ENCODE peak calls at places on chromosomes 2 and 18, in six cellular contexts. One of them, this sample, is unnamed.

GRCh38 chr18:32906506-32907214 is 133.8 kb upstream of the KLHL14 start:
- DNase-seq in activated naive CD4-positive, alpha-beta T cell treated with anti-CD3 and anti-CD28 coated beads, Interleukin-2, amount 10 ng/mL, durations not matched to agents 7 days and 5 days: no peak
- DNase-seq in IMR-90: no peak
- DNase-seq in AG09309: no peak
- DNase-seq in stimulated activated CD8-positive, alpha-beta memory T cell treated with anti-CD3 and anti-CD28 coated beads, Interleukin-7, amount 100 ng/mL, for 24 hours: no peak
- DNase-seq in stimulated activated CD4-positive, alpha-beta T cell treated with anti-CD3 and anti-CD28 coated beads, Interleukin-4, amount 100 ng/mL, for 48 hours: no peak
- DNase-seq in this sample: no peak

GRCh38 chr2:204260162-204260877 is 285.0 kb upstream of the PARD3B start:
- DNase-seq in stimulated activated CD8-positive, alpha-beta memory T cell treated with anti-CD3 and anti-CD28 coated beads, Interleukin-7, amount 100 ng/mL, for 24 hours: peak; percentile 7
- DNase-seq in IMR-90: peak; percentile 74
- DNase-seq in activated naive CD4-positive, alpha-beta T cell treated with anti-CD3 and anti-CD28 coated beads, Interleukin-2, amount 10 ng/mL, durations not matched to agents 7 days and 5 days: peak; percentile 68
- DNase-seq in AG09309: peak; percentile 44
- DNase-seq in stimulated activated CD4-positive, alpha-beta T cell treated with anti-CD3 and anti-CD28 coated beads, Interleukin-4, amount 100 ng/mL, for 48 hours: peak; percentile 30
- DNase-seq in this sample: peak; percentile 64

GRCh38 chr2:197297262-197297661 is 13.3 kb downstream of the ANKRD44 start:
- DNase-seq in IMR-90: no peak
- DNase-seq in stimulated activated CD8-positive, alpha-beta memory T cell treated with anti-CD3 and anti-CD28 coated beads, Interleukin-7, amount 100 ng/mL, for 24 hours: no peak
- DNase-seq in activated naive CD4-positive, alpha-beta T cell treated with anti-CD3 and anti-CD28 coated beads, Interleukin-2, amount 10 ng/mL, durations not matched to agents 7 days and 5 days: no peak
- DNase-seq in AG09309: no peak
- DNase-seq in stimulated activated CD4-positive, alpha-beta T cell treated with anti-CD3 and anti-CD28 coated beads, Interleukin-4, amount 100 ng/mL, for 48 hours: no peak
- DNase-seq in this sample: no peak

GRCh38 chr2:36461039-36461681 is 105.6 kb downstream of the CRIM1 start:
- DNase-seq in stimulated activated CD8-positive, alpha-beta memory T cell treated with anti-CD3 and anti-CD28 coated beads, Interleukin-7, amount 100 ng/mL, for 24 hours: no peak
- DNase-seq in AG09309: peak; percentile 69
- DNase-seq in stimulated activated CD4-positive, alpha-beta T cell treated with anti-CD3 and anti-CD28 coated beads, Interleukin-4, amount 100 ng/mL, for 48 hours: no peak
- DNase-seq in IMR-90: peak; percentile 96
- DNase-seq in activated naive CD4-positive, alpha-beta T cell treated with anti-CD3 and anti-CD28 coated beads, Interleukin-2, amount 10 ng/mL, durations not matched to agents 7 days and 5 days: no peak
- DNase-seq in this sample: no peak

GRCh38 chr2:133633851-133634250 is 65.6 kb upstream of the NCKAP5 start:
- DNase-seq in IMR-90: peak; percentile 84
- DNase-seq in AG09309: peak; percentile 40
- DNase-seq in stimulated activated CD4-positive, alpha-beta T cell treated with anti-CD3 and anti-CD28 coated beads, Interleukin-4, amount 100 ng/mL, for 48 hours: no peak
- DNase-seq in activated naive CD4-positive, alpha-beta T cell treated with anti-CD3 and anti-CD28 coated beads, Interleukin-2, amount 10 ng/mL, durations not matched to agents 7 days and 5 days: no peak
- DNase-seq in stimulated activated CD8-positive, alpha-beta memory T cell treated with anti-CD3 and anti-CD28 coated beads, Interleukin-7, amount 100 ng/mL, for 24 hours: no peak
- DNase-seq in this sample: no peak

GRCh38 chr18:35045121-35045520 is 3.9 kb downstream of the MAPRE2 start:
- DNase-seq in stimulated activated CD4-positive, alpha-beta T cell treated with anti-CD3 and anti-CD28 coated beads, Interleukin-4, amount 100 ng/mL, for 48 hours: no peak
- DNase-seq in IMR-90: peak; percentile 63
- DNase-seq in activated naive CD4-positive, alpha-beta T cell treated with anti-CD3 and anti-CD28 coated beads, Interleukin-2, amount 10 ng/mL, durations not matched to agents 7 days and 5 days: no peak
- DNase-seq in stimulated activated CD8-positive, alpha-beta memory T cell treated with anti-CD3 and anti-CD28 coated beads, Interleukin-7, amount 100 ng/mL, for 24 hours: no peak
- DNase-seq in AG09309: no peak
- DNase-seq in this sample: no peak

GRCh38 chr2:80968450-80968849 is 663.9 kb upstream of the LRRTM1 start:
- DNase-seq in IMR-90: no peak
- DNase-seq in AG09309: no peak
- DNase-seq in activated naive CD4-positive, alpha-beta T cell treated with anti-CD3 and anti-CD28 coated beads, Interleukin-2, amount 10 ng/mL, durations not matched to agents 7 days and 5 days: no peak
- DNase-seq in stimulated activated CD4-positive, alpha-beta T cell treated with anti-CD3 and anti-CD28 coated beads, Interleukin-4, amount 100 ng/mL, for 48 hours: no peak
- DNase-seq in stimulated activated CD8-positive, alpha-beta memory T cell treated with anti-CD3 and anti-CD28 coated beads, Interleukin-7, amount 100 ng/mL, for 24 hours: no peak
- DNase-seq in this sample: no peak

GRCh38 chr2:42117923-42118758 is 51.0 kb upstream of the EML4 start:
- DNase-seq in activated naive CD4-positive, alpha-beta T cell treated with anti-CD3 and anti-CD28 coated beads, Interleukin-2, amount 10 ng/mL, durations not matched to agents 7 days and 5 days: no peak
- DNase-seq in stimulated activated CD8-positive, alpha-beta memory T cell treated with anti-CD3 and anti-CD28 coated beads, Interleukin-7, amount 100 ng/mL, for 24 hours: no peak
- DNase-seq in IMR-90: peak; percentile 78
- DNase-seq in AG09309: no peak
- DNase-seq in stimulated activated CD4-positive, alpha-beta T cell treated with anti-CD3 and anti-CD28 coated beads, Interleukin-4, amount 100 ng/mL, for 48 hours: no peak
- DNase-seq in this sample: no peak

GRCh38 chr2:127106998-127107621 is at the start of gene BIN1:
- DNase-seq in IMR-90: peak; percentile 82
- DNase-seq in stimulated activated CD8-positive, alpha-beta memory T cell treated with anti-CD3 and anti-CD28 coated beads, Interleukin-7, amount 100 ng/mL, for 24 hours: peak; percentile 39
- DNase-seq in activated naive CD4-positive, alpha-beta T cell treated with anti-CD3 and anti-CD28 coated beads, Interleukin-2, amount 10 ng/mL, durations not matched to agents 7 days and 5 days: peak; percentile 89
- DNase-seq in stimulated activated CD4-positive, alpha-beta T cell treated with anti-CD3 and anti-CD28 coated beads, Interleukin-4, amount 100 ng/mL, for 48 hours: peak; percentile 78
- DNase-seq in AG09309: peak; percentile 52
- DNase-seq in this sample: peak; percentile 70

GRCh38 chr2:56184500-56184996 is 758 bp downstream of the CCDC85A start:
- DNase-seq in IMR-90: no peak
- DNase-seq in stimulated activated CD4-positive, alpha-beta T cell treated with anti-CD3 and anti-CD28 coated beads, Interleukin-4, amount 100 ng/mL, for 48 hours: peak; percentile 0
- DNase-seq in activated naive CD4-positive, alpha-beta T cell treated with anti-CD3 and anti-CD28 coated beads, Interleukin-2, amount 10 ng/mL, durations not matched to agents 7 days and 5 days: no peak
- DNase-seq in stimulated activated CD8-positive, alpha-beta memory T cell treated with anti-CD3 and anti-CD28 coated beads, Interleukin-7, amount 100 ng/mL, for 24 hours: no peak
- DNase-seq in AG09309: no peak
- DNase-seq in this sample: no peak

GRCh38 chr18:78605255-78605654 is 374.4 kb upstream of the SALL3 start:
- DNase-seq in AG09309: no peak
- DNase-seq in stimulated activated CD4-positive, alpha-beta T cell treated with anti-CD3 and anti-CD28 coated beads, Interleukin-4, amount 100 ng/mL, for 48 hours: no peak
- DNase-seq in stimulated activated CD8-positive, alpha-beta memory T cell treated with anti-CD3 and anti-CD28 coated beads, Interleukin-7, amount 100 ng/mL, for 24 hours: no peak
- DNase-seq in IMR-90: no peak
- DNase-seq in activated naive CD4-positive, alpha-beta T cell treated with anti-CD3 and anti-CD28 coated beads, Interleukin-2, amount 10 ng/mL, durations not matched to agents 7 days and 5 days: no peak
- DNase-seq in this sample: no peak

GRCh38 chr2:62691186-62691585 is 14.3 kb upstream of the EHBP1 start:
- DNase-seq in stimulated activated CD4-positive, alpha-beta T cell treated with anti-CD3 and anti-CD28 coated beads, Interleukin-4, amount 100 ng/mL, for 48 hours: no peak
- DNase-seq in IMR-90: no peak
- DNase-seq in AG09309: no peak
- DNase-seq in stimulated activated CD8-positive, alpha-beta memory T cell treated with anti-CD3 and anti-CD28 coated beads, Interleukin-7, amount 100 ng/mL, for 24 hours: no peak
- DNase-seq in activated naive CD4-positive, alpha-beta T cell treated with anti-CD3 and anti-CD28 coated beads, Interleukin-2, amount 10 ng/mL, durations not matched to agents 7 days and 5 days: no peak
- DNase-seq in this sample: no peak

GRCh38 chr2:227477291-227477690 is 5.3 kb downstream of the AGFG1 start:
- DNase-seq in AG09309: no peak
- DNase-seq in stimulated activated CD4-positive, alpha-beta T cell treated with anti-CD3 and anti-CD28 coated beads, Interleukin-4, amount 100 ng/mL, for 48 hours: no peak
- DNase-seq in stimulated activated CD8-positive, alpha-beta memory T cell treated with anti-CD3 and anti-CD28 coated beads, Interleukin-7, amount 100 ng/mL, for 24 hours: no peak
- DNase-seq in IMR-90: peak; percentile 51
- DNase-seq in activated naive CD4-positive, alpha-beta T cell treated with anti-CD3 and anti-CD28 coated beads, Interleukin-2, amount 10 ng/mL, durations not matched to agents 7 days and 5 days: no peak
- DNase-seq in this sample: no peak

GRCh38 chr18:22470511-22471181 is 52.9 kb upstream of the CTAGE1 start:
- DNase-seq in IMR-90: peak; percentile 73
- DNase-seq in stimulated activated CD4-positive, alpha-beta T cell treated with anti-CD3 and anti-CD28 coated beads, Interleukin-4, amount 100 ng/mL, for 48 hours: no peak
- DNase-seq in activated naive CD4-positive, alpha-beta T cell treated with anti-CD3 and anti-CD28 coated beads, Interleukin-2, amount 10 ng/mL, durations not matched to agents 7 days and 5 days: no peak
- DNase-seq in stimulated activated CD8-positive, alpha-beta memory T cell treated with anti-CD3 and anti-CD28 coated beads, Interleukin-7, amount 100 ng/mL, for 24 hours: no peak
- DNase-seq in AG09309: no peak
- DNase-seq in this sample: no peak

GRCh38 chr2:143034292-143035074 is 94.7 kb upstream of the ARHGAP15 start:
- DNase-seq in AG09309: peak; percentile 59
- DNase-seq in activated naive CD4-positive, alpha-beta T cell treated with anti-CD3 and anti-CD28 coated beads, Interleukin-2, amount 10 ng/mL, durations not matched to agents 7 days and 5 days: peak; percentile 70
- DNase-seq in IMR-90: peak; percentile 82
- DNase-seq in stimulated activated CD4-positive, alpha-beta T cell treated with anti-CD3 and anti-CD28 coated beads, Interleukin-4, amount 100 ng/mL, for 48 hours: peak; percentile 17
- DNase-seq in stimulated activated CD8-positive, alpha-beta memory T cell treated with anti-CD3 and anti-CD28 coated beads, Interleukin-7, amount 100 ng/mL, for 24 hours: no peak
- DNase-seq in this sample: peak; percentile 24

GRCh38 chr2:27701676-27702075 is 38.0 kb downstream of the SLC4A1AP start:
- DNase-seq in AG09309: no peak
- DNase-seq in stimulated activated CD8-positive, alpha-beta memory T cell treated with anti-CD3 and anti-CD28 coated beads, Interleukin-7, amount 100 ng/mL, for 24 hours: no peak
- DNase-seq in activated naive CD4-positive, alpha-beta T cell treated with anti-CD3 and anti-CD28 coated beads, Interleukin-2, amount 10 ng/mL, durations not matched to agents 7 days and 5 days: no peak
- DNase-seq in stimulated activated CD4-positive, alpha-beta T cell treated with anti-CD3 and anti-CD28 coated beads, Interleukin-4, amount 100 ng/mL, for 48 hours: no peak
- DNase-seq in IMR-90: no peak
- DNase-seq in this sample: no peak

GRCh38 chr18:54805571-54806334 is 22.5 kb upstream of the RAB27B start:
- DNase-seq in activated naive CD4-positive, alpha-beta T cell treated with anti-CD3 and anti-CD28 coated beads, Interleukin-2, amount 10 ng/mL, durations not matched to agents 7 days and 5 days: no peak
- DNase-seq in IMR-90: peak; percentile 87
- DNase-seq in AG09309: peak; percentile 48
- DNase-seq in stimulated activated CD8-positive, alpha-beta memory T cell treated with anti-CD3 and anti-CD28 coated beads, Interleukin-7, amount 100 ng/mL, for 24 hours: no peak
- DNase-seq in stimulated activated CD4-positive, alpha-beta T cell treated with anti-CD3 and anti-CD28 coated beads, Interleukin-4, amount 100 ng/mL, for 48 hours: no peak
- DNase-seq in this sample: no peak

GRCh38 chr18:10321987-10322386 is 132.4 kb upstream of the APCDD1 start:
- DNase-seq in AG09309: no peak
- DNase-seq in stimulated activated CD8-positive, alpha-beta memory T cell treated with anti-CD3 and anti-CD28 coated beads, Interleukin-7, amount 100 ng/mL, for 24 hours: no peak
- DNase-seq in stimulated activated CD4-positive, alpha-beta T cell treated with anti-CD3 and anti-CD28 coated beads, Interleukin-4, amount 100 ng/mL, for 48 hours: no peak
- DNase-seq in activated naive CD4-positive, alpha-beta T cell treated with anti-CD3 and anti-CD28 coated beads, Interleukin-2, amount 10 ng/mL, durations not matched to agents 7 days and 5 days: no peak
- DNase-seq in IMR-90: no peak
- DNase-seq in this sample: no peak

GRCh38 chr18:44920441-44920840 is 239.8 kb downstream of the SETBP1 start:
- DNase-seq in stimulated activated CD8-positive, alpha-beta memory T cell treated with anti-CD3 and anti-CD28 coated beads, Interleukin-7, amount 100 ng/mL, for 24 hours: no peak
- DNase-seq in IMR-90: no peak
- DNase-seq in activated naive CD4-positive, alpha-beta T cell treated with anti-CD3 and anti-CD28 coated beads, Interleukin-2, amount 10 ng/mL, durations not matched to agents 7 days and 5 days: no peak
- DNase-seq in AG09309: no peak
- DNase-seq in stimulated activated CD4-positive, alpha-beta T cell treated with anti-CD3 and anti-CD28 coated beads, Interleukin-4, amount 100 ng/mL, for 48 hours: no peak
- DNase-seq in this sample: no peak

GRCh38 chr2:164947281-164947680 is 8.0 kb downstream of the SLC38A11 start:
- DNase-seq in stimulated activated CD4-positive, alpha-beta T cell treated with anti-CD3 and anti-CD28 coated beads, Interleukin-4, amount 100 ng/mL, for 48 hours: no peak
- DNase-seq in IMR-90: no peak
- DNase-seq in stimulated activated CD8-positive, alpha-beta memory T cell treated with anti-CD3 and anti-CD28 coated beads, Interleukin-7, amount 100 ng/mL, for 24 hours: no peak
- DNase-seq in activated naive CD4-positive, alpha-beta T cell treated with anti-CD3 and anti-CD28 coated beads, Interleukin-2, amount 10 ng/mL, durations not matched to agents 7 days and 5 days: no peak
- DNase-seq in AG09309: no peak
- DNase-seq in this sample: no peak

GRCh38 chr2:20184067-20184938 is 40.6 kb downstream of the SDC1 start:
- DNase-seq in stimulated activated CD8-positive, alpha-beta memory T cell treated with anti-CD3 and anti-CD28 coated beads, Interleukin-7, amount 100 ng/mL, for 24 hours: no peak
- DNase-seq in stimulated activated CD4-positive, alpha-beta T cell treated with anti-CD3 and anti-CD28 coated beads, Interleukin-4, amount 100 ng/mL, for 48 hours: no peak
- DNase-seq in AG09309: no peak
- DNase-seq in IMR-90: peak; percentile 77
- DNase-seq in activated naive CD4-positive, alpha-beta T cell treated with anti-CD3 and anti-CD28 coated beads, Interleukin-2, amount 10 ng/mL, durations not matched to agents 7 days and 5 days: no peak
- DNase-seq in this sample: no peak

GRCh38 chr2:217618744-217619143 is 384.1 kb downstream of the TNS1 start:
- DNase-seq in stimulated activated CD8-positive, alpha-beta memory T cell treated with anti-CD3 and anti-CD28 coated beads, Interleukin-7, amount 100 ng/mL, for 24 hours: no peak
- DNase-seq in activated naive CD4-positive, alpha-beta T cell treated with anti-CD3 and anti-CD28 coated beads, Interleukin-2, amount 10 ng/mL, durations not matched to agents 7 days and 5 days: no peak
- DNase-seq in AG09309: no peak
- DNase-seq in stimulated activated CD4-positive, alpha-beta T cell treated with anti-CD3 and anti-CD28 coated beads, Interleukin-4, amount 100 ng/mL, for 48 hours: no peak
- DNase-seq in IMR-90: no peak
- DNase-seq in this sample: no peak

GRCh38 chr18:36697905-36698304 is 130.9 kb downstream of the TPGS2 start:
- DNase-seq in activated naive CD4-positive, alpha-beta T cell treated with anti-CD3 and anti-CD28 coated beads, Interleukin-2, amount 10 ng/mL, durations not matched to agents 7 days and 5 days: no peak
- DNase-seq in stimulated activated CD4-positive, alpha-beta T cell treated with anti-CD3 and anti-CD28 coated beads, Interleukin-4, amount 100 ng/mL, for 48 hours: no peak
- DNase-seq in IMR-90: peak; percentile 94
- DNase-seq in AG09309: peak; percentile 78
- DNase-seq in stimulated activated CD8-positive, alpha-beta memory T cell treated with anti-CD3 and anti-CD28 coated beads, Interleukin-7, amount 100 ng/mL, for 24 hours: no peak
- DNase-seq in this sample: peak; percentile 52

GRCh38 chr2:228763600-228763999 is 507.5 kb downstream of the PID1 start:
- DNase-seq in stimulated activated CD8-positive, alpha-beta memory T cell treated with anti-CD3 and anti-CD28 coated beads, Interleukin-7, amount 100 ng/mL, for 24 hours: no peak
- DNase-seq in AG09309: no peak
- DNase-seq in stimulated activated CD4-positive, alpha-beta T cell treated with anti-CD3 and anti-CD28 coated beads, Interleukin-4, amount 100 ng/mL, for 48 hours: no peak
- DNase-seq in activated naive CD4-positive, alpha-beta T cell treated with anti-CD3 and anti-CD28 coated beads, Interleukin-2, amount 10 ng/mL, durations not matched to agents 7 days and 5 days: no peak
- DNase-seq in IMR-90: no peak
- DNase-seq in this sample: no peak

GRCh38 chr2:99670768-99671734 is 181.2 kb upstream of the REV1 start:
- DNase-seq in activated naive CD4-positive, alpha-beta T cell treated with anti-CD3 and anti-CD28 coated beads, Interleukin-2, amount 10 ng/mL, durations not matched to agents 7 days and 5 days: no peak
- DNase-seq in stimulated activated CD8-positive, alpha-beta memory T cell treated with anti-CD3 and anti-CD28 coated beads, Interleukin-7, amount 100 ng/mL, for 24 hours: no peak
- DNase-seq in IMR-90: peak; percentile 50
- DNase-seq in stimulated activated CD4-positive, alpha-beta T cell treated with anti-CD3 and anti-CD28 coated beads, Interleukin-4, amount 100 ng/mL, for 48 hours: no peak
- DNase-seq in AG09309: no peak
- DNase-seq in this sample: no peak

GRCh38 chr2:1665761-1666505 is 78.4 kb downstream of the PXDN start:
- DNase-seq in stimulated activated CD8-positive, alpha-beta memory T cell treated with anti-CD3 and anti-CD28 coated beads, Interleukin-7, amount 100 ng/mL, for 24 hours: no peak
- DNase-seq in IMR-90: no peak
- DNase-seq in AG09309: no peak
- DNase-seq in activated naive CD4-positive, alpha-beta T cell treated with anti-CD3 and anti-CD28 coated beads, Interleukin-2, amount 10 ng/mL, durations not matched to agents 7 days and 5 days: no peak
- DNase-seq in stimulated activated CD4-positive, alpha-beta T cell treated with anti-CD3 and anti-CD28 coated beads, Interleukin-4, amount 100 ng/mL, for 48 hours: no peak
- DNase-seq in this sample: no peak

GRCh38 chr2:55026202-55026601 is 24.0 kb downstream of the RTN4 start:
- DNase-seq in activated naive CD4-positive, alpha-beta T cell treated with anti-CD3 and anti-CD28 coated beads, Interleukin-2, amount 10 ng/mL, durations not matched to agents 7 days and 5 days: no peak
- DNase-seq in IMR-90: peak; percentile 50
- DNase-seq in stimulated activated CD8-positive, alpha-beta memory T cell treated with anti-CD3 and anti-CD28 coated beads, Interleukin-7, amount 100 ng/mL, for 24 hours: no peak
- DNase-seq in AG09309: no peak
- DNase-seq in stimulated activated CD4-positive, alpha-beta T cell treated with anti-CD3 and anti-CD28 coated beads, Interleukin-4, amount 100 ng/mL, for 48 hours: no peak
- DNase-seq in this sample: no peak

GRCh38 chr2:146094185-146094584 is 1574.3 kb upstream of the ZEB2 start:
- DNase-seq in activated naive CD4-positive, alpha-beta T cell treated with anti-CD3 and anti-CD28 coated beads, Interleukin-2, amount 10 ng/mL, durations not matched to agents 7 days and 5 days: no peak
- DNase-seq in IMR-90: no peak
- DNase-seq in stimulated activated CD4-positive, alpha-beta T cell treated with anti-CD3 and anti-CD28 coated beads, Interleukin-4, amount 100 ng/mL, for 48 hours: no peak
- DNase-seq in stimulated activated CD8-positive, alpha-beta memory T cell treated with anti-CD3 and anti-CD28 coated beads, Interleukin-7, amount 100 ng/mL, for 24 hours: no peak
- DNase-seq in AG09309: no peak
- DNase-seq in this sample: no peak

GRCh38 chr2:218516614-218517013 is 51.5 kb downstream of the USP37 start:
- DNase-seq in activated naive CD4-positive, alpha-beta T cell treated with anti-CD3 and anti-CD28 coated beads, Interleukin-2, amount 10 ng/mL, durations not matched to agents 7 days and 5 days: peak; percentile 38
- DNase-seq in stimulated activated CD8-positive, alpha-beta memory T cell treated with anti-CD3 and anti-CD28 coated beads, Interleukin-7, amount 100 ng/mL, for 24 hours: no peak
- DNase-seq in AG09309: no peak
- DNase-seq in IMR-90: peak; percentile 5
- DNase-seq in stimulated activated CD4-positive, alpha-beta T cell treated with anti-CD3 and anti-CD28 coated beads, Interleukin-4, amount 100 ng/mL, for 48 hours: peak; percentile 3
- DNase-seq in this sample: no peak

GRCh38 chr18:58176915-58177717 is 133.1 kb downstream of the NEDD4L start:
- DNase-seq in AG09309: peak; percentile 75
- DNase-seq in activated naive CD4-positive, alpha-beta T cell treated with anti-CD3 and anti-CD28 coated beads, Interleukin-2, amount 10 ng/mL, durations not matched to agents 7 days and 5 days: no peak
- DNase-seq in stimulated activated CD8-positive, alpha-beta memory T cell treated with anti-CD3 and anti-CD28 coated beads, Interleukin-7, amount 100 ng/mL, for 24 hours: no peak
- DNase-seq in stimulated activated CD4-positive, alpha-beta T cell treated with anti-CD3 and anti-CD28 coated beads, Interleukin-4, amount 100 ng/mL, for 48 hours: no peak
- DNase-seq in IMR-90: peak; percentile 95
- DNase-seq in this sample: no peak

GRCh38 chr2:241617431-241618154 is 19.4 kb downstream of the THAP4 start:
- DNase-seq in AG09309: no peak
- DNase-seq in activated naive CD4-positive, alpha-beta T cell treated with anti-CD3 and anti-CD28 coated beads, Interleukin-2, amount 10 ng/mL, durations not matched to agents 7 days and 5 days: peak; percentile 66
- DNase-seq in stimulated activated CD8-positive, alpha-beta memory T cell treated with anti-CD3 and anti-CD28 coated beads, Interleukin-7, amount 100 ng/mL, for 24 hours: no peak
- DNase-seq in IMR-90: no peak
- DNase-seq in stimulated activated CD4-positive, alpha-beta T cell treated with anti-CD3 and anti-CD28 coated beads, Interleukin-4, amount 100 ng/mL, for 48 hours: no peak
- DNase-seq in this sample: no peak